ENCODE peak calls at places on chromosomes 7 and 10, in seven cellular contexts. E, W, B, O, X, L and D are unnamed samples.

GRCh38 chr7:121985476-121985875 is 112.5 kb downstream of the PTPRZ1 start:
- DNase-seq in E (no peak), X (no peak), O (no peak), W (no peak), L (no peak), B (no peak), D (no peak)

GRCh38 chr7:126979722-126980121 is 273.0 kb downstream of the GRM8 start:
- DNase-seq in L (no peak), W (no peak), B (no peak), X (no peak), O (no peak), E (no peak), D (no peak)

GRCh38 chr7:44565097-44565794 is 8.5 kb downstream of the DDX56 start:
- DNase-seq in X (peak; percentile 69), E (peak; percentile 44), B (peak; percentile 41), W (peak; percentile 54), O (no peak), L (peak; percentile 88), D (peak; percentile 77)

GRCh38 chr10:84543948-84544347 is 215.6 kb downstream of the CCSER2 start:
- DNase-seq in W (no peak), L (no peak), B (no peak), O (no peak), X (no peak), E (no peak), D (no peak)

GRCh38 chr10:4691776-4692175 is 134.2 kb upstream of the AKR1E2 start:
- DNase-seq in L (no peak), W (peak; percentile 60), X (no peak), O (no peak), B (no peak), E (no peak), D (no peak)

GRCh38 chr10:113648478-113648877 is 15.4 kb downstream of the NRAP start:
- DNase-seq in O (no peak), L (no peak), W (no peak), X (no peak), B (no peak), E (no peak), D (no peak)

GRCh38 chr7:117675519-117676137 is 195.8 kb downstream of the CFTR start:
- DNase-seq in B (no peak), X (no peak), O (no peak), L (no peak), E (no peak), W (no peak), D (no peak)

GRCh38 chr10:34520084-34520483 is 295.0 kb downstream of the PARD3 start:
- DNase-seq in L (no peak), E (no peak), O (no peak), B (no peak), W (peak; percentile 44), X (no peak), D (no peak)

GRCh38 chr10:96619120-96619519 is 32.3 kb upstream of the TM9SF3 start:
- DNase-seq in X (no peak), W (no peak), E (no peak), O (no peak), B (peak; percentile 6), L (no peak), D (no peak)

GRCh38 chr10:47042815-47043750 is 131.9 kb downstream of the PTPN20 start:
- DNase-seq in B (no peak), E (no peak), X (no peak), L (peak; percentile 55), O (no peak), W (no peak), D (peak; percentile 45)

GRCh38 chr7:78090616-78091015 is 292.0 kb downstream of the PHTF2 start:
- DNase-seq in B (peak; percentile 55), E (no peak), O (no peak), L (no peak), X (no peak), W (no peak), D (no peak)

GRCh38 chr10:63976538-63976937 is 455.3 kb downstream of the REEP3 start:
- DNase-seq in X (peak; percentile 40), W (no peak), L (no peak), B (peak; percentile 21), O (no peak), E (no peak), D (no peak)

GRCh38 chr10:110512461-110513187 is 14.9 kb downstream of the DUSP5 start:
- DNase-seq in O (no peak), E (peak; percentile 58), W (peak; percentile 88), L (peak; percentile 82), B (no peak), X (no peak), D (peak; percentile 45)

GRCh38 chr10:4061441-4061951 is 276.5 kb upstream of the KLF6 start:
- DNase-seq in O (no peak), E (no peak), L (no peak), B (no peak), X (no peak), W (peak; percentile 44), D (no peak)

GRCh38 chr10:132879408-132880147 is 62.8 kb downstream of the CFAP46 start:
- DNase-seq in W (no peak), E (no peak), B (no peak), O (no peak), X (no peak), L (peak; percentile 50), D (peak; percentile 48)

GRCh38 chr7:1693991-1694524 is 24.0 kb downstream of the ELFN1 start:
- DNase-seq in E (peak; percentile 63), X (peak; percentile 42), B (no peak), W (peak; percentile 39), L (peak; percentile 42), O (peak; percentile 15), D (peak; percentile 57)

GRCh38 chr10:77566914-77567566 is 70.6 kb downstream of the KCNMA1 start:
- DNase-seq in X (no peak), O (no peak), E (no peak), W (no peak), L (no peak), B (no peak), D (no peak)

GRCh38 chr10:128147064-128147463 is 20.8 kb upstream of the MKI67 start:
- DNase-seq in B (no peak), O (no peak), L (no peak), E (no peak), W (no peak), X (no peak), D (no peak)

GRCh38 chr7:81688622-81689411 is 81.0 kb downstream of the HGF start:
- DNase-seq in L (no peak), B (peak; percentile 17), E (no peak), X (peak; percentile 85), W (no peak), O (no peak), D (no peak)

GRCh38 chr7:66921918-66922486 is 977 bp downstream of the TMEM248 start:
- DNase-seq in W (peak; percentile 4), O (no peak), B (no peak), E (no peak), X (peak; percentile 67), L (peak; percentile 74), D (no peak)

GRCh38 chr7:91518058-91518457 is 253.8 kb downstream of the FZD1 start:
- DNase-seq in E (no peak), L (no peak), O (no peak), B (no peak), X (no peak), W (no peak), D (no peak)

GRCh38 chr7:16062269-16062668 is 359.1 kb downstream of the CRPPA start:
- DNase-seq in E (no peak), L (no peak), W (peak; percentile 48), X (no peak), O (peak; percentile 50), B (no peak), D (no peak)

GRCh38 chr7:27549621-27550020 is 113.1 kb downstream of the HIBADH start:
- DNase-seq in W (no peak), B (no peak), X (no peak), L (no peak), O (no peak), E (no peak), D (no peak)

GRCh38 chr10:12499587-12499986 is 150.2 kb downstream of the CAMK1D start:
- DNase-seq in W (no peak), L (peak; percentile 17), E (no peak), O (no peak), X (no peak), B (no peak), D (no peak)

GRCh38 chr7:22979861-22980260 is 34.1 kb downstream of the HYCC1 start:
- DNase-seq in B (no peak), X (no peak), O (no peak), E (no peak), L (no peak), W (no peak), D (no peak)

GRCh38 chr7:16975712-16976111 is 93.9 kb upstream of the AGR3 start:
- DNase-seq in B (no peak), W (no peak), X (no peak), O (no peak), L (no peak), E (no peak), D (no peak)

GRCh38 chr7:81470084-81470723 is 299.6 kb downstream of the HGF start:
- DNase-seq in L (no peak), X (peak; percentile 72), W (peak; percentile 77), O (no peak), B (peak; percentile 79), E (no peak), D (peak; percentile 85)

GRCh38 chr10:122490786-122491680 is 29.7 kb downstream of the HTRA1 start:
- DNase-seq in L (peak; percentile 74), O (no peak), W (no peak), E (no peak), X (peak; percentile 12), B (no peak), D (no peak)